ENCODE peak calls at places on chromosomes 13 and 19, in nine cellular contexts. One of them, this sample, is unnamed. For H3K4me1, the result is how much of the 10 kb centered on the place peaks cover.

GRCh38 chr19:58569191-58569942 is 3.8 kb downstream of the MZF1 start:
- DNase-seq in body of pancreas: peak
- DNase-seq in stomach: no peak
- DNase-seq in hepatocyte: peak
- DNase-seq in IMR-90: no peak
- DNase-seq in CD8-positive, alpha-beta T cell: no peak
- DNase-seq in upper lobe of left lung: peak
- DNase-seq in thyroid gland: peak
- DNase-seq in CD8-positive, alpha-beta memory T cell: no peak
- DNase-seq in this sample: no peak

GRCh38 chr13:98496966-98497365 is 79.9 kb downstream of the STK24 start:
- DNase-seq in body of pancreas: no peak
- DNase-seq in stomach: no peak
- DNase-seq in hepatocyte: no peak
- DNase-seq in IMR-90: no peak
- DNase-seq in CD8-positive, alpha-beta T cell: no peak
- DNase-seq in upper lobe of left lung: no peak
- DNase-seq in thyroid gland: no peak
- DNase-seq in CD8-positive, alpha-beta memory T cell: no peak
- DNase-seq in this sample: no peak

GRCh38 chr13:114296448-114296847 is 15.0 kb downstream of the UPF3A start:
- DNase-seq in body of pancreas: no peak
- DNase-seq in stomach: no peak
- DNase-seq in hepatocyte: no peak
- DNase-seq in IMR-90: no peak
- DNase-seq in CD8-positive, alpha-beta T cell: no peak
- DNase-seq in upper lobe of left lung: no peak
- DNase-seq in thyroid gland: no peak
- DNase-seq in CD8-positive, alpha-beta memory T cell: no peak
- DNase-seq in this sample: no peak

GRCh38 chr13:98509271-98510155 is 67.4 kb downstream of the STK24 start:
- DNase-seq in body of pancreas: no peak
- DNase-seq in stomach: peak
- DNase-seq in hepatocyte: peak
- DNase-seq in IMR-90: peak
- DNase-seq in CD8-positive, alpha-beta T cell: peak
- DNase-seq in upper lobe of left lung: peak
- DNase-seq in thyroid gland: no peak
- DNase-seq in CD8-positive, alpha-beta memory T cell: no peak
- DNase-seq in this sample: peak

GRCh38 chr19:39413269-39413902 is 917 bp downstream of the PLEKHG2 start:
- DNase-seq in body of pancreas: no peak
- DNase-seq in stomach: no peak
- DNase-seq in hepatocyte: peak
- DNase-seq in IMR-90: peak
- DNase-seq in CD8-positive, alpha-beta T cell: no peak
- DNase-seq in upper lobe of left lung: peak
- DNase-seq in thyroid gland: peak
- DNase-seq in CD8-positive, alpha-beta memory T cell: peak
- DNase-seq in this sample: peak

GRCh38 chr19:48991823-48992570 is 1.1 kb downstream of the GYS1 start:
- DNase-seq in body of pancreas: peak
- DNase-seq in stomach: peak
- DNase-seq in hepatocyte: peak
- DNase-seq in IMR-90: peak
- DNase-seq in CD8-positive, alpha-beta T cell: no peak
- DNase-seq in upper lobe of left lung: peak
- DNase-seq in thyroid gland: peak
- DNase-seq in CD8-positive, alpha-beta memory T cell: no peak
- DNase-seq in this sample: peak

GRCh38 chr19:7340959-7341837 is 7.5 kb upstream of the ARHGEF18 start:
- DNase-seq in body of pancreas: peak
- DNase-seq in stomach: peak
- DNase-seq in hepatocyte: peak
- DNase-seq in IMR-90: peak
- DNase-seq in CD8-positive, alpha-beta T cell: peak
- DNase-seq in upper lobe of left lung: peak
- DNase-seq in thyroid gland: peak
- DNase-seq in CD8-positive, alpha-beta memory T cell: peak
- DNase-seq in this sample: peak

GRCh38 chr13:94829201-94829600 is 116.9 kb upstream of the SOX21 start:
- DNase-seq in body of pancreas: no peak
- DNase-seq in stomach: no peak
- DNase-seq in hepatocyte: no peak
- DNase-seq in IMR-90: no peak
- DNase-seq in CD8-positive, alpha-beta T cell: no peak
- DNase-seq in upper lobe of left lung: no peak
- DNase-seq in thyroid gland: no peak
- DNase-seq in CD8-positive, alpha-beta memory T cell: no peak
- DNase-seq in this sample: no peak

GRCh38 chr13:60931858-60932546 is 483.6 kb downstream of the PCDH20 start:
- DNase-seq in body of pancreas: no peak
- DNase-seq in stomach: no peak
- DNase-seq in hepatocyte: no peak
- DNase-seq in IMR-90: no peak
- DNase-seq in CD8-positive, alpha-beta T cell: no peak
- DNase-seq in upper lobe of left lung: no peak
- DNase-seq in thyroid gland: no peak
- DNase-seq in CD8-positive, alpha-beta memory T cell: no peak
- DNase-seq in this sample: no peak

DNA sequence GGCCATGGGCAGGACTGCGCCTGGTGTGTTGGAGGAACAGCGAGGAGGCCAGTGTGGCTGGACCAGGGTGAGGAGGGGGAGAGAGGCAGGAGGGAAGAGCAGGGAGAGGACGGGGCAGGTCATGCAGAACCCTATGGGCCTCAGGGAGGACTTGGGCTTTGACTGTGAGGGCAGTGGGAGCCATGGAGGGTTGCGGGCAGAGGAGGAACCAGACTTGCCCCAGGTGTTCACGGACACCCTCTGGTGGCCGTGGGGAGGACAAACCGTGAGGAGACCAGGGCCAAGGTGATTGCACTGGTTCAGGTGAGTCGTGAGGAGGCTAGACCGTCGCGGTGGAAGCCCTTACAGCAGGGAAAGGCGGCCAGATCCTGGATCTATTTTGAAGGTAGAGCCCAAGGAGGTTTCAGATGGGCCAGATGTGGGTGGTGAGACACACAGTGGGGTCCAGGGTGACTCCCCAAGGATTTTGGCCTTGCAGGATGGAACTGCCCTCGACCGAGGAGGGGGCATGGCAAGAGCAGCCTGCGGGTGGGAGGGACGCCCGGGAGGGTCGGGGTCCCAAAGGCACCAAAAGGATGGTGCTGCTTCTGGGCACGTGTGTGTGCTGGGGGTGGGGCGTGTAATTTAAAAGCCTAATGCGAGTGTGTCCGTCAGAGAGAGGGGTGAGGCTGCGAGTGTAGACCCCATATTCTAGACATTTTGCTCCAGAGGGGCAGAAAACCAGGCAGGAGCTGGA is 2.7 kb upstream of the REXO1 start:
- DNase-seq in body of pancreas: no peak
- DNase-seq in stomach: no peak
- DNase-seq in hepatocyte: no peak
- DNase-seq in IMR-90: no peak
- DNase-seq in CD8-positive, alpha-beta T cell: no peak
- DNase-seq in upper lobe of left lung: no peak
- DNase-seq in thyroid gland: no peak
- DNase-seq in CD8-positive, alpha-beta memory T cell: no peak
- DNase-seq in this sample: no peak
- H3K4me1 ChIP-seq in body of pancreas: under half
- H3K4me1 ChIP-seq in stomach: half or more
- H3K4me1 ChIP-seq in hepatocyte: under half
- H3K4me1 ChIP-seq in IMR-90: under half
- H3K4me1 ChIP-seq in CD8-positive, alpha-beta T cell: half or more
- H3K4me1 ChIP-seq in upper lobe of left lung: half or more
- H3K4me1 ChIP-seq in thyroid gland: under half
- H3K4me1 ChIP-seq in CD8-positive, alpha-beta memory T cell: half or more
- H3K4me1 ChIP-seq in this sample: under half

GRCh38 chr19:1860821-1861598 is 2.4 kb downstream of the KLF16 start:
- DNase-seq in body of pancreas: no peak
- DNase-seq in stomach: no peak
- DNase-seq in hepatocyte: no peak
- DNase-seq in IMR-90: no peak
- DNase-seq in CD8-positive, alpha-beta T cell: no peak
- DNase-seq in upper lobe of left lung: no peak
- DNase-seq in thyroid gland: no peak
- DNase-seq in CD8-positive, alpha-beta memory T cell: no peak
- DNase-seq in this sample: no peak

GRCh38 chr19:1859319-1859718 is 4.1 kb downstream of the KLF16 start:
- DNase-seq in body of pancreas: no peak
- DNase-seq in stomach: no peak
- DNase-seq in hepatocyte: no peak
- DNase-seq in IMR-90: no peak
- DNase-seq in CD8-positive, alpha-beta T cell: no peak
- DNase-seq in upper lobe of left lung: no peak
- DNase-seq in thyroid gland: no peak
- DNase-seq in CD8-positive, alpha-beta memory T cell: no peak
- DNase-seq in this sample: no peak

GRCh38 chr19:1858412-1859081 is 4.8 kb downstream of the KLF16 start:
- DNase-seq in body of pancreas: no peak
- DNase-seq in stomach: no peak
- DNase-seq in hepatocyte: no peak
- DNase-seq in IMR-90: no peak
- DNase-seq in CD8-positive, alpha-beta T cell: no peak
- DNase-seq in upper lobe of left lung: no peak
- DNase-seq in thyroid gland: no peak
- DNase-seq in CD8-positive, alpha-beta memory T cell: no peak
- DNase-seq in this sample: no peak

GRCh38 chr19:1861599-1862031 is 1.8 kb downstream of the KLF16 start:
- DNase-seq in body of pancreas: no peak
- DNase-seq in stomach: no peak
- DNase-seq in hepatocyte: no peak
- DNase-seq in IMR-90: no peak
- DNase-seq in CD8-positive, alpha-beta T cell: no peak
- DNase-seq in upper lobe of left lung: no peak
- DNase-seq in thyroid gland: no peak
- DNase-seq in CD8-positive, alpha-beta memory T cell: no peak
- DNase-seq in this sample: no peak

GRCh38 chr19:1860133-1860775 is 3.1 kb downstream of the KLF16 start:
- DNase-seq in body of pancreas: peak
- DNase-seq in stomach: no peak
- DNase-seq in hepatocyte: peak
- DNase-seq in IMR-90: peak
- DNase-seq in CD8-positive, alpha-beta T cell: no peak
- DNase-seq in upper lobe of left lung: no peak
- DNase-seq in thyroid gland: peak
- DNase-seq in CD8-positive, alpha-beta memory T cell: peak
- DNase-seq in this sample: peak
- H3K4me3 ChIP-seq in body of pancreas: no peak
- H3K4me3 ChIP-seq in stomach: no peak
- H3K4me3 ChIP-seq in hepatocyte: no peak
- H3K4me3 ChIP-seq in IMR-90: peak
- H3K4me3 ChIP-seq in CD8-positive, alpha-beta T cell: no peak
- H3K4me3 ChIP-seq in upper lobe of left lung: no peak
- H3K4me3 ChIP-seq in thyroid gland: no peak
- H3K4me3 ChIP-seq in CD8-positive, alpha-beta memory T cell: no peak
- H3K4me3 ChIP-seq in this sample: no peak

DNA sequence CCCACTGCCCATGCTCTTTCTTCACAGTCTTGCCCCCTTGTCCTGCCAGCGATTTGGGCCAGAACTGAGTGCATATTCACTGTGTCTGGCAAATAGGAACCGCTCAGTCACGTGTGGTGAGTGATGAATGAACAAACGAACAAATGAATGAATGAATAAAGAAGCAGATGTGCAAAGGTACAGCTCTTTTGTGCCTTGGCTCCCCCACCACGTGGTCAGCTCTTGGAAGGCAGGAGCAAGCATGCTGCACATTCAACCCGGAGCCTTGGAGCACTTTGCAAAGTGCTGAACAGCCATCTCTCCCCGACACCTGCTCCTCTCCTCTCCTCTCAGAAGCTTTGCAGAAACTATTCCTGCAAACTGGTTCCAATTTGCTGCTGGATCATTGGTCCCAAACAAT is 52.4 kb downstream of the LATS2 start:
- DNase-seq in body of pancreas: no peak
- DNase-seq in stomach: no peak
- DNase-seq in hepatocyte: no peak
- DNase-seq in IMR-90: no peak
- DNase-seq in CD8-positive, alpha-beta T cell: no peak
- DNase-seq in upper lobe of left lung: no peak
- DNase-seq in thyroid gland: no peak
- DNase-seq in CD8-positive, alpha-beta memory T cell: no peak
- DNase-seq in this sample: no peak
- H3K4me1 ChIP-seq in body of pancreas: under half
- H3K4me1 ChIP-seq in stomach: half or more
- H3K4me1 ChIP-seq in hepatocyte: under half
- H3K4me1 ChIP-seq in IMR-90: under half
- H3K4me1 ChIP-seq in CD8-positive, alpha-beta T cell: under half
- H3K4me1 ChIP-seq in upper lobe of left lung: under half
- H3K4me1 ChIP-seq in thyroid gland: half or more
- H3K4me1 ChIP-seq in CD8-positive, alpha-beta memory T cell: under half
- H3K4me1 ChIP-seq in this sample: under half

DNA sequence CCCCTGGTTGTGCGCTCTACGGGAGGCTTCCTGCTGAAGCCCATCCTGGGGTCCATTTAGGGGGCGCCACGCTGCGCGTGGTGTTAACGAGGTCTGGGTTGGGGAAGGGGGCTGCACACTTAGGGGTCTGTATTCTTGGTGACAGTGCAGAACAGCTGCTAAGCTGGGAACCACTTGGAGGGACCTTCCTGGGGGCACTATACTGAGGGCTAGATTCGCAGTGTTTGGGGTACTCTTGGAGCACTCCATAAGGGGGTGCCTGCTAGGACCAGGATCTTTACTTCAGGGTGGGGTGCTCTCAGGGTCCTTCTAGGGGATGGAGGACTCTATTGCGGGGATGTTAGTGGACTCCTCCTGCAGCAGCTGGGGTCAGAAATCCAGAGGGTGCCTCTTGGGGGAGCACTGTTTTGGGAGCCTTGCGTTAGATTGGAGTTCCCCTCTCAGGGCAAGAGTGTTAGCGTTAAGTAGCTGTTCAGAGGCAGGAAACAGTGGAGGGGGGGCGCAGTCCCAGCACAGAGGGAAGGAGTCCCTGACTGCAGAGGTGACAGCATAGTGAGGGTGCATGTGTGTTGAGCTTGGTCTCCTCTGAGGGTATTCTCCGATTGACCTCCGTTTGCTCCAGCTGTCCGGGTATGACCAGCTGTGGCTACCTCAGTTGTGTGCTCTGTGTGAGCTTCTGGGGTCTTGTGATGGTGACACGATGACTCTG is 1.1 kb downstream of the PDE4A start:
- DNase-seq in body of pancreas: no peak
- DNase-seq in stomach: no peak
- DNase-seq in hepatocyte: no peak
- DNase-seq in IMR-90: no peak
- DNase-seq in CD8-positive, alpha-beta T cell: no peak
- DNase-seq in upper lobe of left lung: no peak
- DNase-seq in thyroid gland: no peak
- DNase-seq in CD8-positive, alpha-beta memory T cell: no peak
- DNase-seq in this sample: no peak
- H3K4me3 ChIP-seq in body of pancreas: no peak
- H3K4me3 ChIP-seq in stomach: no peak
- H3K4me3 ChIP-seq in hepatocyte: no peak
- H3K4me3 ChIP-seq in IMR-90: no peak
- H3K4me3 ChIP-seq in CD8-positive, alpha-beta T cell: no peak
- H3K4me3 ChIP-seq in upper lobe of left lung: no peak
- H3K4me3 ChIP-seq in thyroid gland: no peak
- H3K4me3 ChIP-seq in CD8-positive, alpha-beta memory T cell: peak
- H3K4me3 ChIP-seq in this sample: no peak

DNA sequence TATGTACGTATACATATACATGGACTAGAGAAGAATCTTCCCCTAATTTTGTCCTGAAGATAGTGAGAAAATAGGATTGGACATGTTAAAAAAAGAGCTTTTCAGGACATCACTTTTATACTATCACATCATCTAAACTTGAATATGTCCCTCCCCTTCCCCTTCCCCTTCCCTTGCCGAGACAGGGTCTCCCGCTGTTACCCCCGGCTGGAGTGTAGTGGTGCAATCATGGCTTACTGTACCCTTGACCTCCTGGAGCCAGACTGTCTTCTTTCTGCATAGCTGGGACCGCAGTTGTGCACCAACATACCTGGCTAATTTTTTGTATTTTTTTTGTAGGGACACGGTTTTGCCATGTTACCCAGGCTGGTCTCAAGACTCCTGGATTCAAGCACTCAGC is 6.6 kb downstream of the HNRNPM start:
- DNase-seq in body of pancreas: no peak
- DNase-seq in stomach: no peak
- DNase-seq in hepatocyte: no peak
- DNase-seq in IMR-90: no peak
- DNase-seq in CD8-positive, alpha-beta T cell: no peak
- DNase-seq in upper lobe of left lung: no peak
- DNase-seq in thyroid gland: no peak
- DNase-seq in CD8-positive, alpha-beta memory T cell: no peak
- DNase-seq in this sample: no peak
- H3K4me1 ChIP-seq in body of pancreas: half or more
- H3K4me1 ChIP-seq in stomach: half or more
- H3K4me1 ChIP-seq in hepatocyte: under half
- H3K4me1 ChIP-seq in IMR-90: under half
- H3K4me1 ChIP-seq in CD8-positive, alpha-beta T cell: half or more
- H3K4me1 ChIP-seq in upper lobe of left lung: half or more
- H3K4me1 ChIP-seq in thyroid gland: half or more
- H3K4me1 ChIP-seq in CD8-positive, alpha-beta memory T cell: half or more
- H3K4me1 ChIP-seq in this sample: under half